ENCODE peak calls at places on chromosomes 12 and 14, in seven cellular contexts. T is A549, V is left ventricle myocardium inferior, A is pancreas, J is astrocyte, G is Peyer's patch, R is fibroblast of lung. Z is an unnamed sample.

GRCh38 chr14:23881292-23881691 is 72.3 kb upstream of the DHRS4 start:
- DNase-seq in T (no peak), V (no peak), A (no peak), J (peak), G (no peak), R (no peak), Z (no peak)

GRCh38 chr14:78005325-78005724 is 164.8 kb upstream of the NRXN3 start:
- DNase-seq in T (peak), V (no peak), A (no peak), J (peak), G (no peak), R (no peak), Z (no peak)

GRCh38 chr12:63841611-63842010 is 2.9 kb upstream of the SRGAP1 start:
- DNase-seq in T (no peak), V (no peak), A (no peak), J (no peak), G (no peak), R (peak), Z (no peak)

GRCh38 chr14:80095623-80096022 is 115.7 kb downstream of the DIO2 start:
- DNase-seq in T (peak), V (no peak), A (no peak), J (peak), G (no peak), R (no peak), Z (no peak)

GRCh38 chr12:9364224-9365176 is 156.3 kb upstream of the PZP start:
- DNase-seq in T (no peak), V (no peak), A (no peak), J (peak), G (peak), R (peak), Z (no peak)

GRCh38 chr12:91833780-91834359 is 311.8 kb downstream of the BTG1 start:
- DNase-seq in T (no peak), V (no peak), A (no peak), J (peak), G (no peak), R (no peak), Z (no peak)

GRCh38 chr14:21408152-21408551 is 24.3 kb upstream of the SUPT16H start:
- DNase-seq in T (peak), V (no peak), A (no peak), J (peak), G (no peak), R (peak), Z (no peak)

GRCh38 chr14:33978892-33979612 is 28.2 kb upstream of the EGLN3 start:
- DNase-seq in T (no peak), V (no peak), A (no peak), J (no peak), G (no peak), R (no peak), Z (no peak)

GRCh38 chr12:113040722-113041168 is 15.8 kb upstream of the DTX1 start:
- DNase-seq in T (peak), V (peak), A (no peak), J (peak), G (peak), R (peak), Z (no peak)

GRCh38 chr12:121799842-121800693 is 3.7 kb upstream of the SETD1B start:
- DNase-seq in T (peak), V (peak), A (peak), J (peak), G (peak), R (peak), Z (peak)

GRCh38 chr12:90908465-90908864 is 46.5 kb downstream of the CCER1 start:
- DNase-seq in T (peak), V (no peak), A (no peak), J (peak), G (no peak), R (peak), Z (no peak)

GRCh38 chr12:113097716-113098427 is 37.7 kb downstream of the RASAL1 start:
- DNase-seq in T (no peak), V (peak), A (no peak), J (peak), G (no peak), R (no peak), Z (no peak)

GRCh38 chr12:3964404-3964803 is 91.2 kb upstream of the PARP11 start:
- DNase-seq in T (peak), V (no peak), A (no peak), J (no peak), G (no peak), R (no peak), Z (no peak)

GRCh38 chr14:92528486-92529100 is 15.0 kb downstream of the RIN3 start:
- DNase-seq in T (no peak), V (no peak), A (no peak), J (no peak), G (peak), R (no peak), Z (no peak)

GRCh38 chr12:47753021-47754001 is 5.4 kb downstream of the RAPGEF3 start:
- DNase-seq in T (no peak), V (peak), A (peak), J (no peak), G (peak), R (no peak), Z (no peak)

GRCh38 chr14:101249676-101250036 is 311.6 kb upstream of the DIO3 start:
- DNase-seq in T (no peak), V (no peak), A (no peak), J (no peak), G (no peak), R (no peak), Z (no peak)

GRCh38 chr12:120199595-120200306 is 1.2 kb downstream of the RPLP0 start:
- DNase-seq in T (no peak), V (no peak), A (no peak), J (peak), G (no peak), R (peak), Z (peak)

GRCh38 chr12:3042826-3043225 is 34.4 kb upstream of the TSPAN9 start:
- DNase-seq in T (no peak), V (no peak), A (no peak), J (no peak), G (no peak), R (no peak), Z (no peak)

GRCh38 chr14:65210118-65210826 is 108.0 kb upstream of the MAX start:
- DNase-seq in T (no peak), V (no peak), A (no peak), J (peak), G (no peak), R (peak), Z (no peak)

GRCh38 chr12:102427542-102427923 is 52.8 kb downstream of the IGF1 start:
- DNase-seq in T (no peak), V (peak), A (peak), J (no peak), G (no peak), R (no peak), Z (no peak)

GRCh38 chr12:111304642-111305071 is 64.2 kb downstream of the PHETA1 start:
- DNase-seq in T (peak), V (no peak), A (no peak), J (no peak), G (no peak), R (peak), Z (no peak)

GRCh38 chr12:66877886-66878285 is 199.0 kb upstream of the GRIP1 start:
- DNase-seq in T (no peak), V (no peak), A (no peak), J (no peak), G (no peak), R (no peak), Z (no peak)

GRCh38 chr14:50338547-50338946 is 26.4 kb downstream of the DMAC2L start:
- DNase-seq in T (no peak), V (no peak), A (no peak), J (no peak), G (no peak), R (no peak), Z (no peak)
- H3K27ac ChIP-seq in T (no peak), V (no peak), A (no peak), J (no peak), G (no peak), R (no peak), Z (no peak)

GRCh38 chr14:105181542-105182295 is 607 bp upstream of the NUDT14 start:
- DNase-seq in T (no peak), V (no peak), A (no peak), J (no peak), G (no peak), R (no peak), Z (no peak)
- H3K4me3 ChIP-seq in T (peak), V (peak), A (peak), J (no peak), G (peak), R (no peak), Z (no peak)

GRCh38 chr14:32571995-32572866 is 243.1 kb downstream of the AKAP6 start:
- DNase-seq in T (no peak), V (no peak), A (no peak), J (no peak), G (peak), R (no peak), Z (no peak)

GRCh38 chr14:32576088-32576795 is 247.1 kb downstream of the AKAP6 start:
- DNase-seq in T (peak), V (no peak), A (no peak), J (peak), G (peak), R (peak), Z (no peak)

GRCh38 chr14:32571551-32571950 is 242.5 kb downstream of the AKAP6 start:
- DNase-seq in T (no peak), V (no peak), A (no peak), J (peak), G (no peak), R (no peak), Z (no peak)

GRCh38 chr14:32572867-32573149 is 243.7 kb downstream of the AKAP6 start:
- DNase-seq in T (no peak), V (no peak), A (no peak), J (no peak), G (no peak), R (no peak), Z (no peak)

DNA sequence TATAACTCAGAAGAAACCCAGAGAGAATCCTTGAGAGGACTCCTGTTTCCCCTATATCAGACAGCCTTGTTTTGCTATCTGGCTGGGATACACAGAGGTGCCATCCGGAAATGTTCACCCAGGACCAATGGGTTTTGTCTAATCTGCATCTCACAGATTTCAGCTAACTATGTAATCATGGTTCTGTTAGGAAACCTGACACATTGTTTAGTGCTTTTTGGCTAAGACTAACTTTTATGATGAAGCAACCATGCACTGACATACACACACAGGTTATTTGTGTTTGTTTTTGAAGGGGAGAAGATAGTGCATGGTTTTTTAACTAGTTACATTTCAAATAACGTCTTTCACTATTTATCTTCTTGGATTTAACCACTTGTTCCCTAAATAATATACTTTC is 245.2 kb downstream of the AKAP6 start:
- DNase-seq in T (no peak), V (no peak), A (no peak), J (no peak), G (no peak), R (no peak), Z (no peak)
- H3K27ac ChIP-seq in T (no peak), V (no peak), A (no peak), J (no peak), G (no peak), R (no peak), Z (no peak)

GRCh38 chr12:123998960-123999359 is 25.9 kb downstream of the ZNF664 start:
- DNase-seq in T (no peak), V (no peak), A (no peak), J (peak), G (no peak), R (no peak), Z (no peak)
- H3K4me3 ChIP-seq in T (no peak), V (no peak), A (no peak), J (no peak), G (no peak), R (no peak), Z (no peak)

DNA sequence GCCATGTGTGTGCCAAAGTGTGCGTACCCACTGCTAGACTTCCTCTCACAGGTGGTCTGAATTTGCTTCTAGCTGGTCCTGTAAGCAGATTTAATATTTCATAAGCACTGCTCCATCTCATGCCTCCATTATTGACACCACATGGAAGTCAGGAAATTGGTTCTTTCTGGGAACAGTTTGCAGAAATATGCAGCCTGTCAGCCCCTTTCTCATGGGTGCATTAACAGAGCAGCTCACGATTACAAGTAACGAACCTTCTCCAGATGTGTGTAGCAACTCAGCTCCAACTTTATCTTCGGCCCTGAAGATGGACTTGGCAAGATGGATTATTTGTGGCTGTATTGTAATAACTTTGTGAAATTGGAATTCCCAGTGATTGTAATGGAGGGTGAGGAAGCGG is 214.5 kb upstream of the DDHD1 start:
- DNase-seq in T (no peak), V (no peak), A (no peak), J (peak), G (no peak), R (peak), Z (no peak)
- H3K27ac ChIP-seq in T (no peak), V (peak), A (no peak), J (peak), G (no peak), R (peak), Z (no peak)

GRCh38 chr14:99035712-99036593 is 236.0 kb downstream of the BCL11B start:
- DNase-seq in T (peak), V (peak), A (no peak), J (peak), G (peak), R (peak), Z (no peak)
- H3K4me3 ChIP-seq in T (no peak), V (peak), A (no peak), J (no peak), G (peak), R (no peak), Z (no peak)

Z was measured in effector memory CD4-positive, alpha-beta T cell.